ENCODE peak calls at places on chromosomes 11 and 22, in five cellular contexts. S is mesenteric fat pad; V is activated T-cell treated with anti-CD3 and anti-CD28 coated beads for 1 hour; P is amniotic stem cell; W is stimulated activated CD8-positive, alpha-beta memory T cell treated with anti-CD3 and anti-CD28 coated beads, Interleukin-15, amount 100 ng/mL, for 1 hour. D is an unnamed sample.

GRCh38 chr22:37169947-37170688 is 17.9 kb downstream of the C1QTNF6 start:
- DNase-seq in P (no peak), W (no peak), S (peak; percentile 55), V (no peak), D (no peak)

GRCh38 chr11:103529217-103529684 is 420.0 kb downstream of the DYNC2H1 start:
- DNase-seq in W (no peak), S (no peak), V (no peak), P (peak; percentile 46), D (no peak)

GRCh38 chr11:1368966-1369365 is 20.8 kb upstream of the BRSK2 start:
- DNase-seq in S (no peak), P (no peak), W (no peak), V (no peak), D (no peak)

GRCh38 chr11:14417186-14417585 is 58.2 kb upstream of the RRAS2 start:
- DNase-seq in P (no peak), V (no peak), W (no peak), S (no peak), D (no peak)

GRCh38 chr11:76962583-76963416 is 71.4 kb upstream of the B3GNT6 start:
- DNase-seq in V (no peak), P (no peak), S (no peak), W (no peak), D (peak; percentile 18)

GRCh38 chr22:45717787-45718186 is 46.2 kb downstream of the ATXN10 start:
- DNase-seq in W (no peak), V (no peak), P (no peak), S (no peak), D (no peak)

GRCh38 chr11:39365809-39366436 is 2093.5 kb downstream of the LRRC4C start:
- DNase-seq in W (no peak), V (no peak), P (no peak), S (no peak), D (no peak)

GRCh38 chr22:39808087-39808486 is 85.5 kb downstream of the ENTHD1 start:
- DNase-seq in V (peak; percentile 8), S (no peak), P (no peak), W (no peak), D (peak; percentile 65)

GRCh38 chr11:77121096-77121640 is 6.9 kb upstream of the MYO7A start:
- DNase-seq in S (no peak), V (no peak), P (no peak), W (no peak), D (no peak)

GRCh38 chr22:44702479-44703219 is 645 bp downstream of the PRR5 start:
- DNase-seq in S (no peak), V (no peak), P (no peak), W (no peak), D (peak; percentile 37)

GRCh38 chr11:42315267-42315666 is 855.8 kb upstream of the LRRC4C start:
- DNase-seq in W (no peak), V (no peak), S (no peak), P (no peak), D (no peak)

GRCh38 chr11:110251837-110252236 is 44.6 kb downstream of the RDX start:
- DNase-seq in P (peak; percentile 13), S (no peak), V (no peak), W (no peak), D (no peak)

GRCh38 chr11:102120006-102120405 is 9.8 kb downstream of the YAP1 start:
- DNase-seq in S (no peak), V (no peak), W (no peak), P (no peak), D (no peak)

GRCh38 chr11:125305346-125305745 is 140.8 kb downstream of the PKNOX2 start:
- DNase-seq in P (no peak), W (no peak), V (no peak), S (no peak), D (no peak)

GRCh38 chr11:115776916-115777315 is 272.7 kb upstream of the CADM1 start:
- DNase-seq in P (no peak), V (no peak), S (no peak), W (no peak), D (no peak)

GRCh38 chr11:116563028-116563712 is 209.6 kb downstream of the BUD13 start:
- DNase-seq in V (no peak), P (no peak), S (no peak), W (no peak), D (no peak)

GRCh38 chr11:91664521-91664920 is 560.1 kb upstream of the FAT3 start:
- DNase-seq in S (no peak), W (no peak), V (no peak), P (no peak), D (no peak)

GRCh38 chr11:68680541-68681231 is 3.7 kb upstream of the GAL start:
- DNase-seq in S (peak; percentile 51), P (no peak), W (no peak), V (no peak), D (no peak)

GRCh38 chr11:110833033-110833484 is 120.8 kb upstream of the ARHGAP20 start:
- DNase-seq in W (no peak), P (no peak), V (no peak), S (no peak), D (no peak)

GRCh38 chr11:12862761-12863469 is 146.2 kb upstream of the RASSF10 start:
- DNase-seq in S (no peak), V (no peak), W (no peak), P (no peak), D (no peak)

GRCh38 chr11:28759311-28759710 is 651.1 kb downstream of the METTL15 start:
- DNase-seq in W (no peak), P (no peak), V (no peak), S (no peak), D (no peak)

GRCh38 chr11:6400431-6401345 is 10.4 kb downstream of the SMPD1 start:
- DNase-seq in V (no peak), S (no peak), P (no peak), W (no peak), D (no peak)

GRCh38 chr22:37485006-37485713 is 1.0 kb downstream of the MFNG start:
- DNase-seq in V (peak; percentile 45), W (peak; percentile 12), P (no peak), S (no peak), D (peak; percentile 78)

GRCh38 chr11:15839061-15839460 is 517.3 kb downstream of the SOX6 start:
- DNase-seq in P (no peak), S (no peak), V (no peak), W (no peak), D (no peak)

GRCh38 chr22:29201722-29202230 is 3.9 kb upstream of the EMID1 start:
- DNase-seq in V (no peak), S (no peak), W (no peak), P (no peak), D (no peak)

GRCh38 chr11:59756845-59757244 is 1.7 kb downstream of the STX3 start:
- DNase-seq in P (no peak), W (no peak), S (no peak), V (no peak), D (peak; percentile 28)

GRCh38 chr22:21446827-21447690 is 20.1 kb upstream of the TMEM191C start:
- DNase-seq in V (no peak), S (peak; percentile 82), P (no peak), W (no peak), D (no peak)

GRCh38 chr11:126926376-126926791 is 74.2 kb downstream of the KIRREL3 start:
- DNase-seq in W (no peak), S (no peak), P (no peak), V (no peak), D (no peak)

GRCh38 chr11:86463120-86463519 is 88.4 kb downstream of the CCDC81 start:
- DNase-seq in V (no peak), P (no peak), S (no peak), W (no peak), D (no peak)